ENCODE peak calls at places on chromosomes 2 and 18, in six cellular contexts. H, U, M, X, W and S are unnamed samples.

GRCh38 chr2:196750977-196751631 is 48.4 kb downstream of the GTF3C3 start:
- DNase-seq in H (peak), U (peak), M (peak), X (peak), W (peak), S (peak)

GRCh38 chr2:26008851-26009566 is 24.9 kb upstream of the RAB10 start:
- DNase-seq in H (peak), U (peak), M (peak), X (peak), W (peak), S (peak)

GRCh38 chr2:200302940-200303727 is 3.4 kb upstream of the SPATS2L start:
- DNase-seq in H (no peak), U (peak), M (peak), X (peak), W (no peak), S (peak)

GRCh38 chr18:21997207-21998143 is 171.9 kb upstream of the GATA6 start:
- DNase-seq in H (no peak), U (peak), M (peak), X (peak), W (peak), S (no peak)

GRCh38 chr18:34649072-34649471 is 61.0 kb upstream of the DTNA start:
- DNase-seq in H (no peak), U (peak), M (no peak), X (peak), W (no peak), S (no peak)

GRCh38 chr2:189210250-189211075 is 30.9 kb upstream of the COL5A2 start:
- DNase-seq in H (no peak), U (peak), M (peak), X (peak), W (peak), S (peak)

GRCh38 chr18:61578846-61579245 is 245.6 kb downstream of the CDH20 start:
- DNase-seq in H (no peak), U (no peak), M (no peak), X (no peak), W (no peak), S (no peak)

GRCh38 chr2:127096718-127097470 is 10.1 kb downstream of the BIN1 start:
- DNase-seq in H (peak), U (no peak), M (no peak), X (no peak), W (no peak), S (no peak)

GRCh38 chr18:75544496-75544895 is 117.0 kb upstream of the SMIM21 start:
- DNase-seq in H (no peak), U (peak), M (peak), X (peak), W (no peak), S (peak)

GRCh38 chr2:235793163-235793752 is 299.4 kb downstream of the AGAP1 start:
- DNase-seq in H (no peak), U (peak), M (no peak), X (peak), W (peak), S (no peak)

GRCh38 chr2:42317945-42318344 is 43.1 kb downstream of the COX7A2L start:
- DNase-seq in H (no peak), U (no peak), M (no peak), X (no peak), W (no peak), S (no peak)

GRCh38 chr2:162308747-162309503 is 9.6 kb downstream of the IFIH1 start:
- DNase-seq in H (no peak), U (no peak), M (no peak), X (no peak), W (no peak), S (no peak)

GRCh38 chr2:43311276-43311675 is 84.9 kb upstream of the ZFP36L2 start:
- DNase-seq in H (no peak), U (peak), M (no peak), X (no peak), W (no peak), S (no peak)

GRCh38 chr2:27032495-27033252 is at the start of gene TMEM214:
- DNase-seq in H (peak), U (peak), M (peak), X (peak), W (peak), S (no peak)

GRCh38 chr2:96773922-96774321 is 13.2 kb downstream of the CNNM4 start:
- DNase-seq in H (peak), U (no peak), M (no peak), X (peak), W (no peak), S (no peak)

GRCh38 chr2:152055366-152056108 is 43.3 kb downstream of the CACNB4 start:
- DNase-seq in H (no peak), U (peak), M (peak), X (no peak), W (no peak), S (peak)

GRCh38 chr18:43882358-43882757 is 605.1 kb upstream of the SYT4 start:
- DNase-seq in H (no peak), U (no peak), M (no peak), X (no peak), W (peak), S (no peak)

GRCh38 chr2:10520154-10520553 is 72.0 kb upstream of the ODC1 start:
- DNase-seq in H (no peak), U (no peak), M (no peak), X (no peak), W (no peak), S (no peak)

GRCh38 chr2:85394256-85394655 is 15.9 kb downstream of the CAPG start:
- DNase-seq in H (no peak), U (no peak), M (no peak), X (no peak), W (no peak), S (no peak)

DNA sequence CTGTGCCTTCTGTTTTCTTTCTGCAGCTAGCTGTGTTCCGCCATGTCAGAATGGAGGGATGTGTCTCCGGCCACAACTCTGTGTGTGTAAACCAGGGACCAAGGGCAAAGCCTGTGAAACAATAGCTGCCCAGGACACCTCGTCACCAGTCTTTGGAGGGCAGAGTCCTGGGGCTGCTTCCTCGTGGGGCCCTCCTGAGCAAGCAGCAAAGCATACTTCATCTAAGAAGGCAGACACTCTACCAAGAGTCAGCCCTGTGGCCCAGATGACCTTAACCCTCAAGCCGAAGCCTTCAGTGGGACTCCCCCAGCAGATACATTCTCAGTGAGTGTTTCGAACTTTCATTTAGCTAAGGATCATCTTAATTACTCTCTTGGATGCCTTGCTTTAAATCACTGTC is 74.1 kb downstream of the LTBP1 start:
- DNase-seq in H (no peak), U (no peak), M (no peak), X (peak), W (no peak), S (no peak)
- H3K27ac ChIP-seq in H (peak), U (no peak), M (peak), X (no peak), W (peak), S (no peak)

GRCh38 chr18:50315100-50315871 is 27.8 kb upstream of the CXXC1 start:
- DNase-seq in H (no peak), U (no peak), M (no peak), X (no peak), W (no peak), S (no peak)
- H3K27ac ChIP-seq in H (no peak), U (no peak), M (no peak), X (no peak), W (no peak), S (no peak)

GRCh38 chr2:28414583-28414982 is 21.9 kb downstream of the FOSL2 start:
- DNase-seq in H (no peak), U (no peak), M (no peak), X (no peak), W (no peak), S (no peak)

GRCh38 chr2:28411956-28412609 is 19.4 kb downstream of the FOSL2 start:
- DNase-seq in H (no peak), U (no peak), M (no peak), X (no peak), W (no peak), S (no peak)

GRCh38 chr2:28412625-28413151 is 20.0 kb downstream of the FOSL2 start:
- DNase-seq in H (no peak), U (no peak), M (no peak), X (no peak), W (no peak), S (no peak)

GRCh38 chr2:28413896-28414290 is 21.2 kb downstream of the FOSL2 start:
- DNase-seq in H (no peak), U (no peak), M (no peak), X (no peak), W (no peak), S (no peak)

GRCh38 chr2:28413152-28413895 is 20.7 kb downstream of the FOSL2 start:
- DNase-seq in H (no peak), U (no peak), M (no peak), X (peak), W (no peak), S (no peak)
- H3K27ac ChIP-seq in H (peak), U (no peak), M (no peak), X (peak), W (peak), S (no peak)

GRCh38 chr2:53170463-53170862 is 597.1 kb upstream of the CHAC2 start:
- DNase-seq in H (no peak), U (peak), M (no peak), X (no peak), W (no peak), S (no peak)
- H3K27ac ChIP-seq in H (no peak), U (no peak), M (no peak), X (no peak), W (no peak), S (no peak)

GRCh38 chr2:219358170-219359075 is 25.9 kb upstream of the RESP18 start:
- DNase-seq in H (no peak), U (no peak), M (no peak), X (no peak), W (no peak), S (no peak)

GRCh38 chr2:219362072-219362471 is 25.6 kb downstream of the DNPEP start:
- DNase-seq in H (no peak), U (no peak), M (no peak), X (no peak), W (no peak), S (no peak)

GRCh38 chr2:219356834-219357233 is 24.3 kb upstream of the RESP18 start:
- DNase-seq in H (no peak), U (no peak), M (no peak), X (no peak), W (no peak), S (no peak)

DNA sequence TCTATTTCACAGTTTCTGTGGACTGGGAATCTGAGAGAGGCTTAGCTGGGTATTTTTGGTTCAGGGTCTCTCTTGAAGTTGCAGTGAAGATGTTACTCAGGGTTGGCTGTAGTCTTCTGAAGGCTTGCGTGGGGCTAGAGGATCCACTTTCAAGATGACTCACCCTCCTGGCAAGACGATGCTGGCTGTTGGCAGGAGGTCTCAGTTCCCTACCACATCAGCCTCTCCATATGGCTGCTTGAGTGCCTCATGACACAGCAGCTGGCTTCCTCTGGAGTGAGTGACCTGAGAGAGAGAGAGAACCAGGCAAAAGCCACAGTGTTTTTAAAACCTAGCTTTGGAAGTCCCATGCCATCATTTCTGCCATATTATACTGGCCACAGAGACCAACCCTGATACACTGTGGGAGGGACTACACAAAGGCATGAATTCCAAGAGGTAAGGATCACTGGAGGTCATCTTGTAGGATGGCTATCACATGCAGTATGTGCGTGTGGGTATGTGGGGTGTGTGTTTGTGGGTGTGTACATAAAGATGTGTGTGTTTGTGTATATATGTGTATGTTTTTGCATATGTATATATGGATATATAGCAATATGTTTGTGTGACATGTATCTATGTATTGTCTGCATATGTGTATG is 25.1 kb downstream of the DNPEP start:
- DNase-seq in H (no peak), U (peak), M (peak), X (peak), W (peak), S (no peak)
- H3K27ac ChIP-seq in H (no peak), U (no peak), M (no peak), X (no peak), W (no peak), S (no peak)

DNA sequence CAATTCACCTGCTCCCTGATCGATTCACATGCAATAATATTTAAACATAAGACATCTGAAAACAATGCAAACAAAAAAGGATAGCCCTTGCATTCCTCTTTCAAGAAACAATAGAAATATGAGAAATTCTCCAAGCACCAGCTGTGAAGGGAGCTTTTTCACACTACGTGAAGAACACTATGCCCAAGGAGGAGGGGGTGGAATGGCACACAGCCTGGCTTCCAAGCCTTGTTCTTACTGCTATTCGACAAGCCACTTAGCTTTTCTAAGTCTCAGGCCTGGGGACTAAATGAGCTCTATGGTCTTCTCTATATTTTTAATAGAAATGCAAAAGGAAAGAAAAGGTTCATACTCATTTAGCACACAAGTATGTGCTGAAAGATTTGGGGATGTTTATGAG is 92.2 kb upstream of the CHRNA1 start:
- DNase-seq in H (no peak), U (no peak), M (no peak), X (no peak), W (no peak), S (no peak)
- H3K27ac ChIP-seq in H (no peak), U (no peak), M (no peak), X (no peak), W (no peak), S (no peak)

GRCh38 chr2:24304621-24305020 is 55.7 kb downstream of the ITSN2 start:
- DNase-seq in H (no peak), U (no peak), M (no peak), X (no peak), W (no peak), S (no peak)
- H3K27ac ChIP-seq in H (peak), U (no peak), M (no peak), X (no peak), W (peak), S (no peak)

GRCh38 chr18:79457652-79458051 is 61.9 kb downstream of the NFATC1 start:
- DNase-seq in H (no peak), U (no peak), M (no peak), X (no peak), W (no peak), S (no peak)
- H3K27ac ChIP-seq in H (peak), U (no peak), M (no peak), X (no peak), W (peak), S (no peak)